ENCODE peak calls at places on chromosomes 7 and 10, in six cellular contexts. P is GM12878, B is K562, T is HepG2, L is upper lobe of left lung, O is A549. A is an unnamed sample.

GRCh38 chr7:122767339-122767738 is 64.6 kb upstream of the RNF148 start:
- ATAC-seq in L (no peak), T (no peak), P (no peak), O (no peak), B (no peak), A (no peak)

GRCh38 chr7:47581442-47581820 is 480 bp downstream of the TNS3 start:
- ATAC-seq in T (peak), L (peak), B (no peak), O (peak), P (no peak), A (peak)

GRCh38 chr10:80487791-80488538 is 33.9 kb downstream of the TSPAN14 start:
- ATAC-seq in T (no peak), L (peak), O (no peak), B (peak), P (no peak), A (peak)

GRCh38 chr10:20144268-20144667 is 328.0 kb downstream of the PLXDC2 start:
- ATAC-seq in O (no peak), B (no peak), T (no peak), L (no peak), P (no peak), A (no peak)

GRCh38 chr7:101862280-101863220 is 45.1 kb downstream of the CUX1 start:
- ATAC-seq in L (no peak), T (peak), B (peak), O (no peak), P (no peak), A (no peak)

GRCh38 chr10:33094263-33095051 is 136.4 kb upstream of the ITGB1 start:
- ATAC-seq in O (no peak), B (no peak), T (no peak), P (no peak), L (peak), A (no peak)

GRCh38 chr7:130232209-130232608 is 24.5 kb downstream of the SSMEM1 start:
- ATAC-seq in L (no peak), P (no peak), B (peak), O (no peak), T (no peak), A (no peak)

GRCh38 chr10:76497671-76498070 is 1066.2 kb downstream of the LRMDA start:
- ATAC-seq in L (no peak), O (no peak), T (no peak), B (no peak), P (no peak), A (no peak)

GRCh38 chr7:148436135-148436534 is 154.4 kb upstream of the C7orf33 start:
- ATAC-seq in L (peak), T (peak), B (no peak), P (no peak), O (no peak), A (no peak)

GRCh38 chr7:37999673-38000072 is 79.2 kb downstream of the EPDR1 start:
- ATAC-seq in O (peak), L (peak), B (no peak), P (no peak), T (no peak), A (peak)

GRCh38 chr7:23397241-23397640 is 73.0 kb downstream of the IGF2BP3 start:
- ATAC-seq in O (peak), B (peak), T (peak), L (no peak), P (peak), A (no peak)

GRCh38 chr7:100586266-100587025 is at the start of gene FBXO24:
- ATAC-seq in L (peak), T (peak), B (peak), P (peak), O (peak), A (peak)
- TF ChIP-seq POLR2A in L (no peak), T (peak), B (no peak), P (peak), O (peak), A (peak)

GRCh38 chr10:86399514-86399878 is 32.9 kb upstream of the GRID1 start:
- ATAC-seq in L (no peak), O (no peak), P (no peak), T (no peak), B (no peak), A (no peak)
- H3K4me3 ChIP-seq in L (peak), O (no peak), P (no peak), T (peak), B (no peak), A (peak)

DNA sequence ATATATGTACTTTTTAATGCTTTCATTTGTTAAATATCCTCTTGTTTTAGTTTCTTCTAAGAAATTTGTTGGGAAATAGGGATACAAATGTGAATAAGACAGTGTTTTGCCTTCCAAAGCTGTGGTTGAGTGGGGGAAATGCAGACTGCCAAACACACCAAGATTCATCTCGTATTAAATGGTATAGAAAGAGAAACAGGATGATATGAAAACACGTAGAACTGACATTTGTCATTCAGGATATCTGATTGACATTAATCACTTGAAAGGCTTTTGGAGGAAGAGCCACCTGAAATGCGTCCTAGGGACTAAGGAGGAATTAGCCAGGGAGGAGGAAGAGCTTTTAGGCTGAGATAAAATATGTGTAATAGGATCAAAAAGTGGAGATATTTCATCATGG is 287.4 kb upstream of the SEMA3C start:
- ATAC-seq in O (no peak), L (no peak), B (no peak), P (no peak), T (no peak), A (no peak)
- TF ChIP-seq EP300 in O (no peak), L (no peak), B (no peak), P (no peak), T (no peak), A (no peak)

GRCh38 chr7:29607259-29607658 is 43.6 kb downstream of the PRR15 start:
- ATAC-seq in P (no peak), B (no peak), T (no peak), L (no peak), O (no peak), A (no peak)

GRCh38 chr7:29607889-29608288 is 44.3 kb downstream of the PRR15 start:
- ATAC-seq in B (no peak), P (no peak), O (no peak), L (no peak), T (no peak), A (no peak)

GRCh38 chr7:29610031-29610490 is 46.4 kb downstream of the PRR15 start:
- ATAC-seq in O (no peak), P (no peak), T (no peak), L (no peak), B (no peak), A (peak)

GRCh38 chr7:29606830-29607229 is 43.2 kb downstream of the PRR15 start:
- ATAC-seq in P (no peak), O (no peak), B (no peak), L (no peak), T (no peak), A (no peak)

GRCh38 chr7:29609162-29610030 is 45.8 kb downstream of the PRR15 start:
- ATAC-seq in T (peak), O (peak), P (peak), L (peak), B (peak), A (peak)
- TF ChIP-seq POLR2A in T (no peak), O (no peak), P (no peak), L (no peak), B (no peak), A (no peak)

GRCh38 chr7:92750961-92751360 is 85.4 kb downstream of the CDK6 start:
- ATAC-seq in B (no peak), O (no peak), L (no peak), T (no peak), P (no peak), A (no peak)

GRCh38 chr7:92749832-92750231 is 86.5 kb downstream of the CDK6 start:
- ATAC-seq in T (no peak), P (no peak), L (no peak), O (no peak), B (no peak), A (no peak)

GRCh38 chr7:92753614-92754013 is 82.8 kb downstream of the CDK6 start:
- ATAC-seq in O (no peak), B (no peak), T (no peak), L (no peak), P (no peak), A (no peak)

GRCh38 chr7:92750440-92750839 is 85.9 kb downstream of the CDK6 start:
- ATAC-seq in T (no peak), B (no peak), L (no peak), O (peak), P (no peak), A (no peak)

DNA sequence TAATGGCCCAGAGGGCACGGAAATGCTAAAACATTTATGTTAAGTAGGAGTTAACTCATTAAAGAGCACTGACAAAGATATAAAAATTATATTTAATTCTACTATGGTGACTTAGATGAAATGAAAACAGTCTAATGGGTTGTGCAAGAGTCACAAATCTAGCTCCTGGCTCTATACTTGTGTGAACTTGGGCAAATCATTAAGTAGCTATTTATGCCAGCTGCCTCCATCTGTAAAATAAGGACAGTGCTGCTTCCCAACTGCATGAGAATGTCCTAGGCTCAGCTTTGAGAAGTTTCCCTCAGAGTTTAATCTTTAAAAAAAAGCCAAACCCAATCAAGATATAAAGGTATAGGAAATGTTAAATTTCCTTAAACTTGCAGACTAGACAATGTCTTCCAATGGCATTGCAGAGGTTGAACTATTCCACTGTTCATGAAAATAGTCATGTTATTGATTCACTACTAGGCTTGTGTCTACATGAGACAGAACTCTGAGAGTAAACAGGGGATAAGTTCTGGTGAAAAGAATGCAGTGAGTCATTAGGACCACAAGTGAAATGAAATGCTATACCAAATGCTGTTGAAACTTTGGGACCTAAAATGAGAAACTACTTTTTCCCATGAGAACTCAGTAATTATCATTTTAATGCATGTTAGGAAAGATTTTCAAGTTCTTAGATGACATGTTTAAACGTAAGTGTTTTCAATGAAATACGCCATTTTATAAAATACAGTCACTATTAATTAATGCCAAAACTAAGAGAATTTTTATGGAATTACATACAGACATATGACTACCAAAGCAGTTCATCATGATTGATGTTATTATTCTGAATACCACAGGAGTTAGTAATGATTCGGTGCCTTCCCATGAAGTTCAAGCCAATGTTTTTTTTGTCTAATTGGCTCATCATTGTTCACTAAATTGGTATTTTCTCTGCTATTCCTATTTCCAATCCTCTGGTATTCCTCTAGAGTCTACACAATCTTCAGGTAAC is 84.2 kb downstream of the CDK6 start:
- ATAC-seq in O (peak), P (no peak), L (peak), T (peak), B (no peak), A (no peak)
- H3K4me3 ChIP-seq in O (peak), P (no peak), L (no peak), T (no peak), B (no peak), A (no peak)

DNA sequence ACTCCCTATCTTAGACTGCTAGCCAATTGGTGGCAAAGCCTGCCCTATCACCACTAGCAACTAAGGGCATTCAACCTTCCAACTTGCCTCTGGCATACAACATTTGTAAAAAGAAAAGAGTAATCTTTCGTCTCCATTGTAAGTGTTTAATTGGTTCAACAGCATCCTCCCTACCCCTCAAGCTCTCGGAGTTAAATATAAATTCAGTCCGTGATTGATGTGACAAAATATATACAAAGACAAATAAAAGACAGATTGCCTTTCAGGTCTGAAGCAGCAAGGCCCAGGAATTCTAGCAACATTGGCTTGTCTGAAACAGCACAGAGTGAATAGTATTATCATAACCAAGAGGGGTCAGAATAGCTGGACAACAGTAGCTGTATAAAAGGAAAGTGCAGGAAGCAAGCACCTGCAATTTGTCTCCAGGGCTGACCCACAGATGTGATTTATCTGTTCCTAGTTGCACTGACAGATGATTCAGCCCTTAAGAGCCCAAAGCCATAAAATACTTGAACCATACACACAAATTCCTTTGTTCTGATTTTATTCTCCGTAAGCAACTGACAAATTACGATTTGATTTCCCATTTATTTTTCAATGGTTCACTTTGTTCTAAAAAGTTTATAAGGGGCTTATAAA is 47.7 kb upstream of the ANKRD1 start:
- ATAC-seq in T (no peak), L (no peak), O (peak), B (no peak), P (no peak), A (no peak)
- TF ChIP-seq EP300 in T (no peak), L (no peak), O (no peak), B (no peak), P (no peak), A (no peak)